ENCODE peak calls at places on chromosomes 16 and 17, in four cellular contexts. T is psoas muscle, R is BJ, U is body of pancreas. Z is an unnamed sample.

GRCh38 chr17:44414394-44415155 is 25.1 kb upstream of the ITGA2B start:
- DNase-seq in T (no peak), R (no peak), U (no peak), Z (no peak)

GRCh38 chr16:58128181-58128631 is 975 bp downstream of the CFAP20 start:
- DNase-seq in R (no peak), U (no peak), T (no peak), Z (no peak)

GRCh38 chr17:3845361-3845753 is 689 bp downstream of the NCBP3 start:
- DNase-seq in T (no peak), U (peak), R (no peak), Z (no peak)

GRCh38 chr16:2178321-2179106 is 17.9 kb downstream of the CASKIN1 start:
- DNase-seq in T (no peak), U (no peak), R (no peak), Z (no peak)

GRCh38 chr16:21610766-21611165 is 11.4 kb downstream of the METTL9 start:
- DNase-seq in R (no peak), T (no peak), U (no peak), Z (no peak)

GRCh38 chr17:64499805-64500486 is 3.1 kb upstream of the POLG2 start:
- DNase-seq in U (no peak), R (no peak), T (no peak), Z (no peak)

GRCh38 chr16:2470603-2471015 is 488 bp upstream of the NTN3 start:
- DNase-seq in R (no peak), T (no peak), U (no peak), Z (no peak)

GRCh38 chr16:89298826-89299225 is 81.3 kb downstream of the ZNF778 start:
- DNase-seq in T (no peak), U (no peak), R (no peak), Z (no peak)

GRCh38 chr16:13540771-13541170 is 379.2 kb upstream of the ERCC4 start:
- DNase-seq in R (no peak), U (no peak), T (no peak), Z (no peak)

GRCh38 chr16:25081702-25082101 is 29.8 kb upstream of the LCMT1 start:
- DNase-seq in T (no peak), U (no peak), R (no peak), Z (no peak)

GRCh38 chr17:44146375-44147346 is 4.9 kb downstream of the HROB start:
- DNase-seq in T (no peak), R (no peak), U (no peak), Z (no peak)

GRCh38 chr16:57479422-57480126 is 6.7 kb downstream of the DOK4 start:
- DNase-seq in T (peak), U (no peak), R (no peak), Z (peak)

DNA sequence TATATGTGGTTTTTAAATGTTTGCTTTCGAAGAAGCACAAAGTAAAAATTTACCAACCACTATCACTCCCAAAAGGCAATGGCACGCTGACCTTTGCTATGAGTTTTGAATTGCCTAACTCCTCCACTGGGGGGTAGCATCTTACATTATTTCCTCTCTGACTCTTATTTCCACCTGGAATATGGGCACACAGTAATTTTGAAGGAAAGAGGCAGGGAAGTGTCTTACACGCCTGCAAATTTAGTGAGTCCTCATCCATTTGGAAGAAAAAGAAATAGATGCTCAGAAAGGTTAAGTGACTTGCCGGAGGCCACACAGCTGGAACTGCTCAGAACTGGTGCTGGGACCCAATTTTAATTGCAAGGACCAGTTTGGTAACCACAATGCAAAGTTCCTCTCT is 29.9 kb upstream of the IRX6 start:
- DNase-seq in R (no peak), T (no peak), U (no peak), Z (no peak)
- TF ChIP-seq CTCF in R (no peak), T (peak), U (no peak), Z (peak)

GRCh38 chr17:76968707-76969597 is 100.7 kb downstream of the MGAT5B start:
- DNase-seq in U (peak), T (no peak), R (no peak), Z (no peak)
- H3K4me3 ChIP-seq in U (no peak), T (peak), R (no peak), Z (no peak)

DNA sequence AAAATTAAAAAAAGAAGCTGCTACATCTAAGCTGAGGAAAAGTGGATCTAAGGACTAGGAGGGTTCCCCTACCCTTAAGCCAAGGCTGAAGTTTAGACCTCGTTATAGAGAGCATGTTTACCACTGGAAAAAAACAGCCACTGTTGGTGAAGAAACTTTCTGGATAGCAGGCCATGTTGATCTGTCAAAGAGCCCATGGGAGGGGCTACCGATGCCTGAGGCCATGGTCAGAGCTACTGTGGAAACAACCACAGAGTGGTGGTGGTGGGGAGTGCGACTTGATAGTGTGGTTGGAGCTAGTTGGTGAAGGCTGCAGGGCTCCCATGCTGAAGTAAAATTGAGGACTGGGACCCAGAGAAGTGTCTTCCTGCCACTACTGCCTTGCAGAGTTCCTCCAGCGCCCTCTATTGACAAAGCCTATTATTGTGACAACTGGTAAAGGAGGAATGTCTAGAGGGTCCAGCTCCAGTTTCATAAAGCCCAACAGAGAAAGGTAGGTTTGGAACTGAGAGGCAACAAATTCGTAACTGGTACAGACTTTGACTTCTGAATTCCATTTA is 12.7 kb upstream of the FAM20A start:
- DNase-seq in T (no peak), U (no peak), R (no peak), Z (no peak)
- TF ChIP-seq CTCF in T (peak), U (peak), R (peak), Z (peak)

GRCh38 chr17:8393470-8394231 is 4.0 kb downstream of the RNF222 start:
- DNase-seq in U (no peak), R (no peak), T (no peak), Z (no peak)
- H3K4me3 ChIP-seq in U (no peak), R (no peak), T (no peak), Z (no peak)

GRCh38 chr17:59565959-59566324 is 532 bp downstream of the DHX40 start:
- DNase-seq in R (no peak), T (peak), U (peak), Z (peak)

GRCh38 chr17:59558953-59559352 is 6.5 kb upstream of the DHX40 start:
- DNase-seq in R (no peak), U (no peak), T (no peak), Z (no peak)

GRCh38 chr17:59565171-59565958 is at the start of gene DHX40:
- DNase-seq in T (peak), U (peak), R (peak), Z (peak)

GRCh38 chr17:59558039-59558438 is 7.4 kb upstream of the DHX40 start:
- DNase-seq in U (no peak), R (no peak), T (no peak), Z (no peak)

GRCh38 chr17:59561042-59561441 is 4.4 kb upstream of the DHX40 start:
- DNase-seq in R (no peak), U (no peak), T (no peak), Z (no peak)
- TF ChIP-seq CTCF in R (peak), U (no peak), T (no peak), Z (peak)

DNA sequence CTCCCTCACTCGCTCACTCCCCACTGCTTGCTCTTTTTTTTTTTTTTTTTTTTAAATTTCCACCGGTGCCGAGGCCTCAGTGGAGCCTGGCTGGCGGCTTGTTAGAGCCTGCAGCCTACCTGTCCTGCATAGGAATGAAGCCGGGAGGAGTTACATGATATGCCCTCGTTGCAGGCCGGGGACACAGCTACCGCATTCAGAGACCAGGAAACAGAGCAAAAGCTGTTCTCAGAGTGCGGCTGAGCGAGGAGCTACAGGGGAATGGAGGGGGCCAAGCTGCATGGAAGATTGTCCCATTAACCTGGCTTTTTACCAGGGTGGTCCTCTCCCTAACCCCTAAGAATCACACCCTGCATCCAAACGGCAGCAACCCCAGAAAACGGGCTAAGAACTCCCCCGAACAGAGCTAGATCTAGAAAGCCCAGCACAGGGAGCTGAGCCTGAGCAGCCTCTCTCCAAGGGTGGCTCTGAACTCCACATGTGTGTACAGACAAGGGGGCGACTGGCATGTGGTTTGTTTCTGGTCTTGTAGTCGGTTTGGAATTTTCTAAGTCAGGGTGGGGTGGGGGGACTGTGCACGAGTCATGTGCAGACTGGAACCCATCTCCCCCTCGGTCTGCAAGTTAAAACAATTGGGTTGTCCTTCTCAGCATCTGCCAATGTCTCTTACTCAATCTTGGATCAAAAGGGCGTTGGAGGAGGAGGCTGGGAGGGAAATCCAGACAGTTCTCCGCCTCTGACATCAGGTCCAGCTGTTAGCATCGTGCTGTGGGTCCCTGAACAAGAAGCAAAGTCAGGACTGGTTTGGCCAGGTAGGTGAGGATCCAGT is 381.5 kb downstream of the SOX9 start:
- DNase-seq in U (peak), T (no peak), R (no peak), Z (no peak)
- H3K4me3 ChIP-seq in U (no peak), T (no peak), R (no peak), Z (no peak)

GRCh38 chr16:64977211-64977920 is 144.5 kb downstream of the CDH11 start:
- DNase-seq in T (no peak), U (no peak), R (no peak), Z (peak)
- TF ChIP-seq CTCF in T (no peak), U (no peak), R (no peak), Z (no peak)

GRCh38 chr17:42072323-42073187 is 22.2 kb upstream of the C17orf113 start:
- DNase-seq in R (no peak), U (peak), T (peak), Z (no peak)
- H3K4me3 ChIP-seq in R (peak), U (no peak), T (peak), Z (no peak)

DNA sequence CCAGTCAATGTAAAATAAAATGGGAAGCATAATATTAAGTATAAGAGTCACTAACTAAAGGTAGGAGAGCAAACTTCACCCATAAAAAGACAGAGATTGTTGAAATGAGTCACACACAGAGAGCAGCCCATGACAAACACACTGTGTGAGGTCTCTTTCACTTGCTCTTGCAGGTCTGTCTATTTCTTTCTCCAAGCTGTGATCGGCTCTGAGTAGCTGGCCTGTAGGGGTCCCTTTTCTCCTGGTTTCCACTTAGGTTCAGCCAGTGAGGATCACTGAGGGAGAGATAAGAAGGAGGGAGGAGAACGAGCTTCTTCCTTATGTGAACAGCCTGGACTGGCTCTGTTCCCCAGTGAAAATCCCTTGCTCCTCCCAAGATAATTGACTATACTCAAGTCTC is 133.7 kb upstream of the HS3ST3A1 start:
- DNase-seq in T (no peak), R (no peak), U (no peak), Z (peak)
- TF ChIP-seq CTCF in T (no peak), R (peak), U (no peak), Z (peak)

GRCh38 chr16:67277999-67278772 is 1.1 kb upstream of the PLEKHG4 start:
- DNase-seq in T (peak), U (no peak), R (peak), Z (peak)
- H3K4me3 ChIP-seq in T (peak), U (no peak), R (peak), Z (peak)